ENCODE peak calls at places on chromosomes 2 and 18, in five cellular contexts. Z is OCI-LY7, C is H7, F is DND-41, Y is right lobe of liver. G is an unnamed sample.
A peak's percentile ranks its signal among the peaks of the same experiment; 100 is the strongest.

GRCh38 chr18:26806224-26806623 is 59.3 kb downstream of the AQP4 start:
- DNase-seq in F (no peak), C (no peak), Y (no peak), Z (no peak), G (no peak)

GRCh38 chr2:65300772-65301711 is 73.4 kb downstream of the ACTR2 start:
- DNase-seq in Z (peak; percentile 89), F (peak; percentile 89), C (peak; percentile 84), Y (no peak), G (peak; percentile 58)

GRCh38 chr2:223696719-223697118 is 94.6 kb upstream of the SCG2 start:
- DNase-seq in F (no peak), Z (no peak), Y (no peak), C (no peak), G (no peak)

GRCh38 chr2:46306320-46306719 is 9.1 kb downstream of the EPAS1 start:
- DNase-seq in F (no peak), C (no peak), Z (no peak), Y (no peak), G (no peak)

GRCh38 chr2:18630101-18630500 is 40.7 kb upstream of the NT5C1B start:
- DNase-seq in Z (no peak), C (no peak), F (no peak), Y (no peak), G (no peak)

GRCh38 chr2:237113026-237113810 is 27.5 kb downstream of the COPS8 start:
- DNase-seq in Z (no peak), F (no peak), Y (no peak), C (no peak), G (no peak)

GRCh38 chr2:196439760-196440159 is 199.8 kb upstream of the CCDC150 start:
- DNase-seq in Y (no peak), F (no peak), C (no peak), Z (no peak), G (no peak)

GRCh38 chr2:47297767-47298401 is 105.1 kb upstream of the MSH2 start:
- DNase-seq in Y (no peak), C (no peak), Z (no peak), F (no peak), G (no peak)

GRCh38 chr2:33321236-33321731 is 155.2 kb upstream of the RASGRP3 start:
- DNase-seq in Z (no peak), C (no peak), Y (no peak), F (peak; percentile 31), G (no peak)

GRCh38 chr2:127185093-127185492 is 35.0 kb downstream of the CYP27C1 start:
- DNase-seq in C (no peak), Z (no peak), Y (no peak), F (peak; percentile 31), G (no peak)

GRCh38 chr18:54358495-54358793 is 738 bp downstream of the C18orf54 start:
- DNase-seq in F (no peak), Y (no peak), Z (no peak), C (no peak), G (no peak)

GRCh38 chr18:2905802-2906521 is 59.2 kb downstream of the EMILIN2 start:
- DNase-seq in Y (peak; percentile 75), Z (no peak), F (peak; percentile 84), C (peak; percentile 88), G (no peak)

GRCh38 chr2:2528801-2529200 is 197.7 kb upstream of the MYT1L start:
- DNase-seq in Y (no peak), F (no peak), Z (no peak), C (no peak), G (no peak)

GRCh38 chr18:61554117-61554776 is 221.0 kb downstream of the CDH20 start:
- DNase-seq in C (peak; percentile 22), F (no peak), Z (no peak), Y (peak; percentile 52), G (peak; percentile 26)

GRCh38 chr2:71455011-71455740 is 1.8 kb downstream of the DYSF start:
- DNase-seq in F (no peak), Y (peak; percentile 49), C (peak; percentile 54), Z (no peak), G (no peak)

GRCh38 chr2:71454221-71455010 is 1.1 kb downstream of the DYSF start:
- DNase-seq in Y (peak; percentile 88), F (no peak), C (peak; percentile 76), Z (no peak), G (no peak)

GRCh38 chr2:71456617-71457016 is 3.3 kb downstream of the DYSF start:
- DNase-seq in Y (no peak), F (no peak), Z (no peak), C (peak; percentile 58), G (no peak)

GRCh38 chr2:71457123-71457958 is 4.0 kb downstream of the DYSF start:
- DNase-seq in Y (peak; percentile 47), F (no peak), Z (no peak), C (no peak), G (no peak)

GRCh38 chr2:71455741-71456569 is 2.6 kb downstream of the DYSF start:
- DNase-seq in F (no peak), C (peak; percentile 72), Y (peak; percentile 89), Z (peak; percentile 7), G (no peak)
- H3K36me3 ChIP-seq in F (no peaks in the 10 kb centered on the region), C (no peaks in the 10 kb centered on the region), Y (no peaks in the 10 kb centered on the region), Z (no peaks in the 10 kb centered on the region), G (no peaks in the 10 kb centered on the region)

DNA sequence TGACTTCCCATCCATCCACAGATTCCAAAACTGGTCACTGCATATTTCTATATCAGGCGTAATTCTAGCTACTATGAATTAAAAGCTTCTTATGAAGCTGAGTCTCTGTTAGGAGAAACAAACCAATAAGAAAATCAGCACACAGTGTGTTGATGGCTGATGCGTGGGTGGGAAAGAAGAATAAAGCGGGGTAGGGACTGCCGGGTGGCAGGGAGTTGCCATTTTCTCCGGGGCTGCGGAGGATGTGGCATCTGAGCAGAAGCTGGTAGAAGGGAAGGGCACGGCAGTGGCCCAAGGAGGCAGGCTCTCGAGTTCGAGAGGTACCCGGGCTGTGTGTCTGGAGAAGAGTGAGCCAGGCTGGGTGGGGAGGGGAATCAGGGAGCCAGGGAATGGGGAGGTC is 48.6 kb upstream of the CHMP1B start:
- DNase-seq in F (no peak), Z (no peak), C (no peak), Y (no peak), G (no peak)
- H3K4me3 ChIP-seq in F (no peak overlapping the region), Z (no peak overlapping the region), C (no peak overlapping the region), Y (no peak overlapping the region), G (no peak overlapping the region)

GRCh38 chr2:156473445-156473844 is 37.3 kb downstream of the GPD2 start:
- DNase-seq in Y (no peak), Z (no peak), F (no peak), C (no peak), G (no peak)

GRCh38 chr2:156480376-156480775 is 44.2 kb downstream of the GPD2 start:
- DNase-seq in F (no peak), Z (no peak), C (no peak), Y (no peak), G (no peak)

GRCh38 chr2:156476021-156476420 is 39.8 kb downstream of the GPD2 start:
- DNase-seq in F (no peak), C (no peak), Y (no peak), Z (no peak), G (no peak)

GRCh38 chr2:156474316-156474715 is 38.1 kb downstream of the GPD2 start:
- DNase-seq in Z (no peak), F (no peak), Y (no peak), C (no peak), G (no peak)

GRCh38 chr2:156476516-156477206 is 40.5 kb downstream of the GPD2 start:
- DNase-seq in C (no peak), F (no peak), Y (no peak), Z (no peak), G (no peak)
- H3K36me3 ChIP-seq in C (no peaks in the 10 kb centered on the region), F (no peaks in the 10 kb centered on the region), Y (no peaks in the 10 kb centered on the region), Z (no peaks in the 10 kb centered on the region), G (no peaks in the 10 kb centered on the region)

DNA sequence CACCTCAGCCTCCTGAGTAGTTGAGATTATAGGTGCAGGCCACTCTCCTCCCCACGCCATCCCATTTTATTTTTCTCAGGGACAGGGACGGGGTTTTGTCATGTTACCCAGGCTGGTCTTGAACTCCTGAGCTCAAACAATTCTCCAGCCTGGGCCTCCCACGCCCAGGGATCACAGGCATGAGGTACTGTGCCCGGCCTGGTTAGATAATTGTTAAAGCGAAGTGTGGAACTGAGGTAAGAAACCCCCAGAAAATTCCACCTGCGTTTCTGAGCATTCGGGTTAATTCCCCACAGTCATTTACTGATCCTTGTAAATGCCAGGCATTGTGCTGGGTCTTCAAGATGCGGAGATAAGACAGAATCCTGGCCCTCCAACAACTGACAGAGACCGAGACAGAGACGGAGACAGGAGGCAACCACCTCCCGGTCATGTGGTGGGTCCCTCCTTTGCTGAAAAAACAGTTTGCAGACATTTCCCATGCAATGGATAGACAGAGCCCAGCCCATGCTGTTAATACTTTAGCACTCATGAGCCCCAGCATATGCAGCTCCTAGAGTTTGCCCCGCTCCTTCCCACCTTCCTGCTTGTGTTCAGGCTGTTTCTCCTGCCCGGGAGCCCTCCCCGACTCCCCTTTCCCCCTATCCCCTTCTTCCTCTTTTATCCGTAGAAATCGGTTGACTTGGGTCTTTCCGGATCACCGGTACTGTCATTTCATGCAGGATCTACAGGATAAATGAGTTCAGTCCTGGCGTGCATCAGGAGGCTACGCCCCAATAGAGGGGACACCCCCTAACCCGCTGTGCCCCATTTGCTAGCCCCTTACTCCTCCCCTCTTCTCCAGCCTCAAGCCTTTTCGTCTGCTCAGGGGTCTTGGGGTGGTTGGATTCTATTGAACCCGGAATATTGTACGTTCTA is 1.6 kb upstream of the RHOB start:
- DNase-seq in Z (no peak), F (no peak), C (no peak), Y (no peak), G (no peak)
- H3K4me3 ChIP-seq in Z (no peak overlapping the region), F (no peak overlapping the region), C (no peak overlapping the region), Y (no peak overlapping the region), G (no peak overlapping the region)

DNA sequence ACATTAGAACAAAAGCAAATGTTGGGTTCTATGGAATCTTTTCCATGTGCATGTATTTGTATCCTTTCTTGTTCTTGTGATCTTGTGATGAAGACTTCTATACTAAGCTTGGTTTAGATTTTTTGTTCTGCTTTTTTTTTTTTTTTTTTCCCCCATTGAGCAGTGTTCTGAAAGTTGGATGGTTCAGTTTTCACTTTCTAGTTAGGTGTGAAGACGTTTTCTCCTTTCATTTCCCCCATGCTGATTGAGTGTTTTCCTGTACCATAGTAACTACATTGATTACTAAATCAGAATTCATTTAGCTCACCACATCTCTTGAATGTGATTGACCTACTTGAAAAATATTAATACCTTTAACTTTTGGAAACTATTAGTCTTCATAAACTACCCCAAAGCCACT is 34.1 kb downstream of the NOP58 start:
- DNase-seq in F (no peak), C (no peak), Y (no peak), Z (no peak), G (no peak)
- H3K36me3 ChIP-seq in F (peaks cover 99% of the 10 kb centered on the region), C (peaks cover 49% of the 10 kb centered on the region), Y (peaks cover 4% of the 10 kb centered on the region), Z (peaks cover 99% of the 10 kb centered on the region), G (peaks cover 49% of the 10 kb centered on the region)

GRCh38 chr2:94997981-94998920 is 27.3 kb upstream of the MAL start:
- DNase-seq in F (no peak), Z (no peak), Y (peak; percentile 43), C (peak; percentile 89), G (no peak)
- H3K4me3 ChIP-seq in F (no peak overlapping the region), Z (no peak overlapping the region), Y (no peak overlapping the region), C (peak overlapping the region; percentile 16), G (no peak overlapping the region)

DNA sequence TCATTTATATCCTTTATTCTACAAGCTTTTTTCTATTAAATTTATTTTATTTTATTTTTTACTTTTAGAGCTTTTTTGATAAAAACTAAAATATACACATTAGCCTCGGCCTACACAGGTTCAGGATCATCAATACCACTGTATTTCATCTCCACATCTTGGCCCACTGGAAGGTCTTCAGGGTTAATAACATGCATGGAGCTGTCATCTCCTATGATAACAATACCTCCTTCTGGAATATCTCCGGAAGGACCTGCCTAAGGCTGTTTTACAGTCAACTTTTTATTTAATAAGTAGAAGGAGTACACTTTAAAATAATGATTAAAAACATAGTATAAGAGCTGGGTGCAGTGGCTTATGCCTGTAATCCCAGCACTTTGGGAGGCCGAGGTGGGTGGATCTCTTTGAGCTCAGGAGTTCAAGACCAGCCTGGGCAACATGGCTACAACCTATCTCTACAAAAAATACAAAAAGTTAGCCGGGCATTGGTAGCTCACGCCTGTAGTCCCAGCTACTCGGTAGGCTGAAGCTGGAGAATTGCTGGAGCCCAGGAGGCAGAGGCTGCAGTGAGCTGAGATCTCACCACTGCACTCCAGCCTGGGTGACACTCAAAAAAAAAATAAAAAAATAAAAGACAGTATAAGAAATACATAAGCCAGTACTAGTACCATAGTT is 15.7 kb upstream of the DGUOK start:
- DNase-seq in Y (no peak), F (no peak), C (no peak), Z (no peak), G (no peak)
- H3K36me3 ChIP-seq in Y (no peaks in the 10 kb centered on the region), F (no peaks in the 10 kb centered on the region), C (no peaks in the 10 kb centered on the region), Z (no peaks in the 10 kb centered on the region), G (no peaks in the 10 kb centered on the region)